ENCODE peak calls at places on chromosome X, in seven cellular contexts. X is ascending aorta, O is NCI-H748 treated with DMSO at 0.1 percent for 48 hours, R is caudate nucleus, D is lung, J is endothelial cell, W is Kasumi-1. Z is an unnamed sample.
A peak's percentile ranks its signal among the peaks of the same experiment; 100 is the strongest.

GRCh38 chrX:120474085-120474484 is 5.0 kb upstream of the LAMP2 start:
- DNase-seq in X (no peak), O (no peak), R (no peak), D (no peak), J (no peak), W (no peak), Z (no peak)

GRCh38 chrX:70176938-70177533 is at the start of gene DGAT2L6:
- DNase-seq in X (no peak), O (no peak), R (no peak), D (no peak), J (no peak), W (no peak), Z (no peak)

GRCh38 chrX:33725556-33726232 is 406.4 kb downstream of the FAM47A start:
- DNase-seq in X (no peak), O (peak; percentile 53), R (no peak), D (no peak), J (peak; percentile 19), W (no peak), Z (no peak)

GRCh38 chrX:118596428-118596827 is 100.8 kb downstream of the DOCK11 start:
- DNase-seq in X (no peak), O (no peak), R (no peak), D (no peak), J (no peak), W (no peak), Z (no peak)

GRCh38 chrX:53223955-53224859 is 800 bp downstream of the KDM5C start:
- DNase-seq in X (no peak), O (no peak), R (no peak), D (no peak), J (no peak), W (no peak), Z (no peak)

GRCh38 chrX:13791559-13791958 is 25.3 kb downstream of the GPM6B start:
- DNase-seq in X (no peak), O (no peak), R (no peak), D (no peak), J (no peak), W (no peak), Z (no peak)

GRCh38 chrX:19375546-19375945 is 31.8 kb downstream of the PDHA1 start:
- DNase-seq in X (no peak), O (no peak), R (no peak), D (no peak), J (no peak), W (no peak), Z (no peak)

GRCh38 chrX:154300815-154301214 is 5.2 kb downstream of the TKTL1 start:
- DNase-seq in X (no peak), O (no peak), R (no peak), D (no peak), J (no peak), W (no peak), Z (no peak)

GRCh38 chrX:29661290-29661689 is 554.1 kb upstream of the MAGEB2 start:
- DNase-seq in X (no peak), O (no peak), R (no peak), D (no peak), J (no peak), W (no peak), Z (no peak)

GRCh38 chrX:72003811-72004750 is 93.4 kb downstream of the NHSL2 start:
- DNase-seq in X (peak; percentile 72), O (no peak), R (no peak), D (no peak), J (peak; percentile 44), W (no peak), Z (no peak)

GRCh38 chrX:118928126-118928525 is 46.3 kb upstream of the LONRF3 start:
- DNase-seq in X (no peak), O (no peak), R (no peak), D (no peak), J (no peak), W (peak; percentile 59), Z (no peak)

GRCh38 chrX:135330709-135331108 is 21.4 kb downstream of the ETDC start:
- DNase-seq in X (no peak), O (no peak), R (no peak), D (no peak), J (no peak), W (no peak), Z (no peak)

GRCh38 chrX:65034641-65035450 is 58.6 kb upstream of the ZC4H2 start:
- DNase-seq in X (peak; percentile 85), O (peak; percentile 38), R (peak; percentile 17), D (peak; percentile 63), J (peak; percentile 81), W (peak; percentile 58), Z (peak; percentile 75)

Z was measured in ureter.